ENCODE peak calls at places on chromosomes 3 and 15, in ten cellular contexts. P is A549, W is breast epithelium, F is stomach, Z is heart left ventricle, L is HepG2, V is spleen, M is body of pancreas, O is IMR-90, Y is NB4. D is an unnamed sample.

GRCh38 chr3:113697192-113698090 is 999 bp upstream of the USF3 start:
- DNase-seq in P (peak), W (peak), F (no peak), Z (peak), L (peak), V (peak), M (peak), O (peak), Y (peak), D (peak)

GRCh38 chr3:191136347-191136746 is 62.7 kb upstream of the OSTN start:
- DNase-seq in P (no peak), W (no peak), F (no peak), Z (no peak), L (peak), V (no peak), M (no peak), O (peak), Y (peak), D (no peak)

GRCh38 chr15:79985571-79985970 is 14.6 kb upstream of the BCL2A1 start:
- DNase-seq in P (no peak), W (no peak), F (no peak), Z (no peak), L (no peak), V (no peak), M (no peak), O (no peak), Y (no peak), D (no peak)

GRCh38 chr15:43093026-43093425 is 12.8 kb downstream of the UBR1 start:
- DNase-seq in P (no peak), W (no peak), F (no peak), Z (no peak), L (no peak), V (no peak), M (no peak), O (peak), Y (peak), D (no peak)

GRCh38 chr3:156350786-156351185 is 204.1 kb downstream of the SSR3 start:
- DNase-seq in P (no peak), W (no peak), F (no peak), Z (no peak), L (no peak), V (no peak), M (no peak), O (no peak), Y (no peak), D (no peak)

GRCh38 chr15:67691450-67691849 is 133.9 kb upstream of the SKOR1 start:
- DNase-seq in P (no peak), W (no peak), F (no peak), Z (no peak), L (no peak), V (no peak), M (no peak), O (no peak), Y (no peak), D (no peak)

GRCh38 chr3:53820756-53821580 is 25.3 kb downstream of the CHDH start:
- DNase-seq in P (no peak), W (no peak), F (peak), Z (no peak), L (no peak), V (peak), M (no peak), O (no peak), Y (no peak), D (no peak)

GRCh38 chr15:55991841-55992768 is 1.3 kb downstream of the NEDD4 start:
- DNase-seq in P (no peak), W (no peak), F (no peak), Z (no peak), L (no peak), V (no peak), M (no peak), O (no peak), Y (no peak), D (no peak)

GRCh38 chr3:79255292-79255691 is 512.5 kb downstream of the ROBO1 start:
- DNase-seq in P (no peak), W (no peak), F (no peak), Z (no peak), L (no peak), V (no peak), M (no peak), O (no peak), Y (no peak), D (no peak)

GRCh38 chr15:74274485-74275038 is 38.4 kb downstream of the CCDC33 start:
- DNase-seq in P (no peak), W (no peak), F (no peak), Z (no peak), L (no peak), V (no peak), M (no peak), O (no peak), Y (no peak), D (no peak)

GRCh38 chr15:80202641-80203360 is 49.2 kb downstream of the CTXND1 start:
- DNase-seq in P (no peak), W (no peak), F (no peak), Z (no peak), L (no peak), V (no peak), M (no peak), O (no peak), Y (no peak), D (no peak)

GRCh38 chr15:38864827-38865604 is 300.4 kb upstream of the RASGRP1 start:
- DNase-seq in P (no peak), W (no peak), F (no peak), Z (peak), L (no peak), V (no peak), M (peak), O (peak), Y (no peak), D (peak)

GRCh38 chr3:171967932-171968678 is 71.3 kb upstream of the FNDC3B start:
- DNase-seq in P (no peak), W (no peak), F (no peak), Z (no peak), L (no peak), V (no peak), M (no peak), O (peak), Y (no peak), D (no peak)

GRCh38 chr3:16839271-16840110 is 45.3 kb upstream of the PLCL2 start:
- DNase-seq in P (no peak), W (no peak), F (no peak), Z (no peak), L (no peak), V (no peak), M (no peak), O (no peak), Y (no peak), D (no peak)

GRCh38 chr15:75203017-75203907 is 1.6 kb downstream of the C15orf39 start:
- DNase-seq in P (peak), W (peak), F (no peak), Z (no peak), L (no peak), V (no peak), M (no peak), O (peak), Y (peak), D (no peak)

GRCh38 chr3:150376001-150376848 is 31.9 kb upstream of the TSC22D2 start:
- DNase-seq in P (no peak), W (no peak), F (no peak), Z (no peak), L (peak), V (no peak), M (peak), O (peak), Y (peak), D (no peak)

GRCh38 chr3:139611540-139611939 is 66.2 kb downstream of the NMNAT3 start:
- DNase-seq in P (no peak), W (no peak), F (no peak), Z (no peak), L (no peak), V (no peak), M (no peak), O (no peak), Y (no peak), D (no peak)

GRCh38 chr3:15667484-15667883 is 65.9 kb downstream of the BTD start:
- DNase-seq in P (no peak), W (no peak), F (no peak), Z (no peak), L (no peak), V (no peak), M (no peak), O (no peak), Y (no peak), D (no peak)

GRCh38 chr15:95511680-95512079 is 818.8 kb upstream of the NR2F2 start:
- DNase-seq in P (no peak), W (no peak), F (no peak), Z (no peak), L (no peak), V (no peak), M (no peak), O (peak), Y (no peak), D (no peak)

GRCh38 chr15:29888651-29889050 is 66.4 kb upstream of the TJP1 start:
- DNase-seq in P (no peak), W (no peak), F (no peak), Z (peak), L (no peak), V (no peak), M (no peak), O (peak), Y (no peak), D (no peak)

GRCh38 chr3:41199866-41200668 is 762 bp downstream of the CTNNB1 start:
- DNase-seq in P (peak), W (peak), F (no peak), Z (peak), L (no peak), V (no peak), M (peak), O (no peak), Y (peak), D (no peak)

GRCh38 chr3:193883551-193883950 is 252.4 kb upstream of the HES1 start:
- DNase-seq in P (no peak), W (no peak), F (no peak), Z (no peak), L (no peak), V (no peak), M (no peak), O (peak), Y (no peak), D (no peak)

GRCh38 chr15:74614744-74615312 is 808 bp upstream of the CLK3 start:
- DNase-seq in P (no peak), W (peak), F (peak), Z (peak), L (no peak), V (peak), M (peak), O (peak), Y (peak), D (no peak)

GRCh38 chr3:39434574-39434973 is 28.1 kb downstream of the RPSA start:
- DNase-seq in P (no peak), W (no peak), F (no peak), Z (no peak), L (no peak), V (no peak), M (no peak), O (peak), Y (no peak), D (peak)

GRCh38 chr3:127547761-127548605 is 42.5 kb downstream of the TPRA1 start:
- DNase-seq in P (peak), W (peak), F (peak), Z (peak), L (peak), V (peak), M (peak), O (peak), Y (peak), D (peak)

GRCh38 chr15:90062729-90063684 is 39.3 kb downstream of the IDH2 start:
- DNase-seq in P (no peak), W (peak), F (no peak), Z (no peak), L (no peak), V (no peak), M (peak), O (no peak), Y (no peak), D (no peak)

GRCh38 chr3:88231207-88231606 is 81.4 kb downstream of the C3orf38 start:
- DNase-seq in P (no peak), W (no peak), F (no peak), Z (no peak), L (peak), V (no peak), M (no peak), O (no peak), Y (no peak), D (no peak)

GRCh38 chr3:160187288-160187687 is 37.9 kb upstream of the C3orf80 start:
- DNase-seq in P (no peak), W (no peak), F (no peak), Z (no peak), L (no peak), V (no peak), M (no peak), O (no peak), Y (no peak), D (no peak)

GRCh38 chr3:133527306-133527705 is 46.2 kb upstream of the CDV3 start:
- DNase-seq in P (no peak), W (no peak), F (no peak), Z (no peak), L (no peak), V (no peak), M (peak), O (no peak), Y (no peak), D (no peak)

DNA sequence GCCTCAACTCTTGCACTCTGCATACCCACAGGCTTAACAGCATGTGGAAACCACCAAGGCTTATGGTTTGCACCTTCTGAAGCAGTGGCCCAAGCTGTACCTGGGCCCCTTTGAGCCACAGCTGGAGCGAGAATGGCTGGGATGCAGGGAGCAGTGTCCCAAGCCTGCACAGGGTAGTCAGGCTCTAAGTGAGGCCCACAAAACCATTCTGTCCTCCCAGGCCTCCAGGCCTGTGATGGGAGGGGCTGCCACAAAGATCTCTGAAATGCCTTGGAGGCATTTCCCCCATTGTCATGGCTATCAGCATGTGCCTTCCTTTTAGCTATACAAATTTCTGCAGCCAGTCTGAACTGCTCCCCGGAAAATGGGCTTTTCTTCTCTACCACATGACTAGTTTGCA is 12.5 kb upstream of the CMSS1 start:
- DNase-seq in P (no peak), W (no peak), F (no peak), Z (no peak), L (no peak), V (no peak), M (no peak), O (no peak), Y (no peak), D (no peak)
- TF ChIP-seq POLR2A in P (no peak), W (no peak), F (no peak), Z (no peak), L (no peak), V (no peak), M (no peak), O (no peak), Y (no peak), D (no peak)

GRCh38 chr3:176935524-176935923 is 261.8 kb downstream of the TBL1XR1 start:
- DNase-seq in P (no peak), W (no peak), F (no peak), Z (no peak), L (no peak), V (no peak), M (no peak), O (no peak), Y (no peak), D (no peak)

GRCh38 chr3:176939022-176939817 is 258.1 kb downstream of the TBL1XR1 start:
- DNase-seq in P (peak), W (peak), F (peak), Z (no peak), L (peak), V (no peak), M (peak), O (peak), Y (peak), D (peak)

GRCh38 chr3:176937546-176937945 is 259.7 kb downstream of the TBL1XR1 start:
- DNase-seq in P (no peak), W (no peak), F (no peak), Z (no peak), L (no peak), V (no peak), M (no peak), O (peak), Y (no peak), D (no peak)

GRCh38 chr3:176934698-176935097 is 262.6 kb downstream of the TBL1XR1 start:
- DNase-seq in P (no peak), W (no peak), F (no peak), Z (no peak), L (no peak), V (no peak), M (no peak), O (no peak), Y (no peak), D (no peak)

DNA sequence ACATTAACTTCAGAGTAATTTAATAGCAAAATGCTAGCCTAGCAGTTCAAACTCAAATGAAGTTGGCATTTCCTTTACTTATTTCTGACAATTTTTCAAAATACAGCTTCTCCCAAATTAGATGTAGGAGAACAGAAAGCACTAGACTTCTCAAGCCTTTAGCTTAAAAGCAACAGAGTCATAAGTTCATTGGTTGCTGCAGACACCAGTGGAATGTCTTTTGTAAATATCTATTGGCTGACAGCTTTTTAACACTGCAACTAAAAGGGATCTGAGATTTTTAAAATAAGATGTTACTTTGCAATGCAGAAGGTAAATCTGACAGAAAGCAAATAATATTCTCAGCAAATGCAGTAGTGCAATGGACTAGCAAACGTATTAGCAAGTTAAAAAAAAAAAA is 259.3 kb downstream of the TBL1XR1 start:
- DNase-seq in P (no peak), W (no peak), F (no peak), Z (no peak), L (no peak), V (no peak), M (no peak), O (peak), Y (no peak), D (no peak)
- TF ChIP-seq CTCF in P (no peak), W (no peak), F (no peak), Z (no peak), L (no peak), V (no peak), M (no peak), O (no peak), Y (no peak), D (no peak)

DNA sequence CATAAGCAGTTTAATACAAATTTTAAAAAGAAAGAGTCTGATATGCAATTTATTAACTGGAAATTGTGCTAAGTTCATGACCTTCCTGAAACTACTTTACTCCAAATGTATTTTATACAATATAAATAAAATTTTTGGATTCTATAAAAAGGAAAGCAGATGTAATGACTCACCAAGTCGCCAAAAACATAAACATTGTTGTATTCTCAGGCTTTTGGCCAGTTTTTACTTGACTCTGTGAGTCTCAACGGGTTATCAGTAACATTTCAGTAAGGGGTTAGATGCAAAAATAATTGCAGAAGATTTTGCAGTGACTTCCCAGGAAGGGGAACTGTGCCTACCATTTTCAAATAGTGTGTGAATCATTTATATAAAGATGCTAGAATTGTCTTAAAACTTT is 948.3 kb downstream of the EPHA3 start:
- DNase-seq in P (no peak), W (no peak), F (no peak), Z (no peak), L (no peak), V (no peak), M (no peak), O (peak), Y (no peak), D (no peak)
- TF ChIP-seq POLR2A in P (no peak), W (no peak), F (no peak), Z (no peak), L (no peak), V (no peak), M (no peak), O (no peak), Y (no peak), D (no peak)

GRCh38 chr3:12486001-12486400 is 1.7 kb downstream of the TSEN2 start:
- DNase-seq in P (no peak), W (no peak), F (no peak), Z (no peak), L (no peak), V (no peak), M (no peak), O (no peak), Y (peak), D (no peak)

GRCh38 chr3:12483364-12483763 is 916 bp upstream of the TSEN2 start:
- DNase-seq in P (no peak), W (no peak), F (no peak), Z (no peak), L (no peak), V (no peak), M (no peak), O (peak), Y (no peak), D (no peak)

GRCh38 chr3:12484983-12485327 is 675 bp downstream of the TSEN2 start:
- DNase-seq in P (no peak), W (no peak), F (no peak), Z (no peak), L (peak), V (no peak), M (no peak), O (no peak), Y (no peak), D (no peak)

GRCh38 chr3:12483872-12484197 is 445 bp upstream of the TSEN2 start:
- DNase-seq in P (no peak), W (no peak), F (no peak), Z (no peak), L (no peak), V (peak), M (peak), O (no peak), Y (no peak), D (no peak)

GRCh38 chr3:12484198-12484982 is at the start of gene TSEN2:
- DNase-seq in P (peak), W (peak), F (peak), Z (peak), L (peak), V (peak), M (peak), O (peak), Y (peak), D (peak)
- TF ChIP-seq CTCF in P (no peak), W (no peak), F (no peak), Z (no peak), L (peak), V (no peak), M (peak), O (peak), Y (no peak), D (peak)

DNA sequence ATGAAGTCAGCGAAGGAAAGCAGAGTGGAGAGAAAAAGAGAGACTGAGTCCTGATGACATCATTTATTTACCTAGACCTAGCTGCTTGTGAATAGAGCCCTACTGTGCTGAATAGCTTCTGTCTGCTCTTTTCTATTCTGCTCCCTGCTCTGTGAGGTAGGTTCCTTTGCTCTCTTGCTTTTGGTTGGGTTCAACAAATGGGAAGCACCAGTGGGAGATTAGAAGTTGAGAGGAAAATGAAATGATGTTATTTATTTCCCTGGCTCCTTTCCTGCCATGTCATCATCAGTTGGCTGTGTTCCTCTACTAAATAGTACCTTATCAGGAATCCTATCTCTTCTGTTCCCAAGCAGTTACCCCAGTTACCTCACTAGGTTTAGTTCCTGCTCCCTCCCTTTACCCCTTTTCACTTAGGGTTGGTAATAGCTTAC is 23.5 kb downstream of the DTWD1 start:
- DNase-seq in P (no peak), W (no peak), F (no peak), Z (no peak), L (no peak), V (no peak), M (no peak), O (peak), Y (no peak), D (peak)
- TF ChIP-seq POLR2A in P (no peak), W (no peak), F (no peak), Z (no peak), L (no peak), V (no peak), M (no peak), O (no peak), Y (no peak), D (no peak)

DNA sequence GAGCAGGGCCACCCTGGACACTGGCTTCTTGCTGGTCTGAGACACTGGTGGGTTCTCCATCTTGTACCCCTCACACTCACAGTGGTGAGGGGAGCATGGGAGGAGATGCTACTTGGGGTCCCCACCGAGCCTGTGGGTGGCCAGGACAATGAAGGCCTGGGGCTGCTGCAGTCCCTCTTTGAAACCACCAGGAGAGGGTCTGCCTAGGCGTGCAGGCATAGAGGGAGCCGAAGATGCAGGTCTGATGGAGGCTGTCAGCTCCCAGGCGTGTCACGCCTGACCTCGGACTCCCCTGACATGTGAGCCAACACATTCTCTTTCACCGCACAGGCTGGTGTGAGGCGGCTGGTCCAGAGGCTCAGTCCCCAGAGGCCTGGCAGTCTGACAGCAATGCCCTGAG is 39.1 kb downstream of the NIPA2 start:
- DNase-seq in P (no peak), W (no peak), F (no peak), Z (no peak), L (no peak), V (no peak), M (no peak), O (no peak), Y (no peak), D (no peak)
- TF ChIP-seq CTCF in P (no peak), W (no peak), F (no peak), Z (no peak), L (no peak), V (no peak), M (no peak), O (no peak), Y (no peak), D (no peak)